ENCODE peak calls at places on chromosomes 16 and 17, in eight cellular contexts. M, Q, L, F, V, T, P and G are unnamed samples.

GRCh38 chr16:68298907-68299515 is 11.7 kb downstream of the SLC7A6OS start:
- DNase-seq in P (peak; percentile 62), V (no peak), F (no peak), Q (peak; percentile 74), L (no peak), M (no peak), T (peak; percentile 80), G (peak; percentile 78)

GRCh38 chr17:41678411-41678906 is 10.2 kb upstream of the EIF1 start:
- DNase-seq in F (no peak), V (no peak), L (no peak), M (peak; percentile 33), P (no peak), Q (peak; percentile 48), T (no peak), G (no peak)

GRCh38 chr17:35294756-35295155 is 51.9 kb downstream of the SLFN5 start:
- DNase-seq in P (no peak), L (no peak), M (no peak), V (no peak), T (no peak), F (no peak), Q (no peak), G (peak; percentile 38)

GRCh38 chr17:80778716-80779115 is 212.9 kb upstream of the CHMP6 start:
- DNase-seq in F (no peak), L (no peak), M (no peak), P (no peak), V (no peak), Q (no peak), T (no peak), G (no peak)

GRCh38 chr16:1793578-1794220 is at the start of gene IGFALS:
- DNase-seq in T (peak; percentile 17), Q (no peak), F (no peak), P (no peak), L (peak; percentile 35), V (no peak), M (no peak), G (no peak)

GRCh38 chr16:73214825-73215481 is 167.0 kb upstream of the ZFHX3 start:
- DNase-seq in F (no peak), P (no peak), T (no peak), L (no peak), V (no peak), Q (peak; percentile 34), M (no peak), G (peak; percentile 60)

GRCh38 chr17:47257651-47258339 is 4.2 kb downstream of the ITGB3 start:
- DNase-seq in T (no peak), M (no peak), P (no peak), L (no peak), Q (peak; percentile 62), F (no peak), V (no peak), G (peak; percentile 92)

GRCh38 chr17:67289174-67289876 is 44.3 kb upstream of the HELZ start:
- DNase-seq in M (peak; percentile 14), T (peak; percentile 91), P (no peak), L (peak; percentile 48), Q (peak; percentile 96), V (no peak), F (no peak), G (peak; percentile 58)

GRCh38 chr17:67490471-67490870 is 113.4 kb downstream of the PITPNC1 start:
- DNase-seq in V (no peak), Q (no peak), M (no peak), L (no peak), T (no peak), P (no peak), F (no peak), G (peak; percentile 19)

GRCh38 chr17:71548540-71549190 is 572.2 kb upstream of the SOX9 start:
- DNase-seq in L (no peak), V (no peak), M (no peak), F (no peak), P (no peak), Q (peak; percentile 0), T (no peak), G (peak; percentile 3)

GRCh38 chr17:42536372-42537155 is 523 bp downstream of the NAGLU start:
- DNase-seq in P (no peak), Q (peak; percentile 87), F (peak; percentile 53), L (peak; percentile 91), T (peak; percentile 93), M (peak; percentile 97), V (peak; percentile 66), G (peak; percentile 93)

GRCh38 chr17:63285566-63285965 is 160.5 kb downstream of the CYB561 start:
- DNase-seq in L (no peak), F (no peak), T (no peak), M (no peak), P (no peak), Q (no peak), V (no peak), G (no peak)

GRCh38 chr17:4327638-4328037 is 38.8 kb downstream of the UBE2G1 start:
- DNase-seq in L (no peak), P (peak; percentile 87), T (no peak), V (no peak), M (no peak), F (no peak), Q (peak; percentile 33), G (peak; percentile 91)

GRCh38 chr16:2214721-2214970 is at the start of gene PGP:
- DNase-seq in M (no peak), T (no peak), L (no peak), F (no peak), P (no peak), Q (no peak), V (no peak), G (no peak)

GRCh38 chr16:67664258-67664657 is 2.3 kb downstream of the ENKD1 start:
- DNase-seq in P (no peak), T (no peak), L (no peak), V (no peak), Q (no peak), M (no peak), F (no peak), G (no peak)

GRCh38 chr16:11208916-11209665 is 46.9 kb downstream of the SOCS1 start:
- DNase-seq in M (no peak), V (no peak), Q (peak; percentile 44), P (peak; percentile 49), L (no peak), T (no peak), F (no peak), G (no peak)

GRCh38 chr17:79800325-79801155 is 3.7 kb upstream of the CBX8 start:
- DNase-seq in M (peak; percentile 79), V (peak; percentile 36), Q (peak; percentile 54), P (no peak), T (no peak), F (no peak), L (peak; percentile 68), G (no peak)

GRCh38 chr16:25580071-25580470 is 111.7 kb upstream of the HS3ST4 start:
- DNase-seq in F (no peak), Q (no peak), L (no peak), T (no peak), M (no peak), V (no peak), P (no peak), G (no peak)

GRCh38 chr16:85037050-85037410 is 9.4 kb downstream of the KIAA0513 start:
- DNase-seq in L (no peak), M (no peak), T (no peak), V (no peak), P (peak; percentile 50), F (no peak), Q (peak; percentile 63), G (peak; percentile 57)

GRCh38 chr17:49407981-49408501 is 6.6 kb downstream of the PHB1 start:
- DNase-seq in F (peak; percentile 80), M (peak; percentile 84), L (peak; percentile 92), V (peak; percentile 83), T (peak; percentile 81), Q (peak; percentile 62), P (no peak), G (peak; percentile 68)

GRCh38 chr17:34616148-34616547 is 36.8 kb downstream of the TMEM132E start:
- DNase-seq in M (no peak), F (no peak), Q (no peak), P (no peak), V (peak; percentile 38), T (no peak), L (no peak), G (no peak)

GRCh38 chr17:17729620-17730249 is 48.5 kb downstream of the RAI1 start:
- DNase-seq in Q (no peak), L (peak; percentile 61), T (no peak), P (no peak), M (peak; percentile 70), V (no peak), F (peak; percentile 39), G (no peak)

GRCh38 chr17:40937384-40937819 is at the start of gene KRT23:
- DNase-seq in V (no peak), P (no peak), Q (no peak), F (no peak), L (no peak), T (no peak), M (no peak), G (no peak)

GRCh38 chr16:4615389-4616046 is 830 bp upstream of the UBALD1 start:
- DNase-seq in L (peak; percentile 69), F (no peak), T (peak; percentile 56), P (no peak), Q (no peak), V (no peak), M (no peak), G (no peak)

GRCh38 chr16:55042556-55043432 is 112.1 kb downstream of the IRX5 start:
- DNase-seq in V (no peak), F (no peak), P (no peak), T (no peak), M (no peak), L (no peak), Q (no peak), G (no peak)

GRCh38 chr17:48468299-48468698 is 38.3 kb upstream of the SKAP1 start:
- DNase-seq in P (no peak), T (no peak), L (no peak), Q (no peak), F (no peak), M (peak; percentile 88), V (no peak), G (no peak)

GRCh38 chr16:65655802-65656201 is 533.9 kb upstream of the CDH11 start:
- DNase-seq in L (no peak), V (no peak), T (no peak), Q (no peak), F (no peak), P (no peak), M (no peak), G (no peak)

GRCh38 chr17:14303343-14304221 is 2.7 kb downstream of the HS3ST3B1 start:
- DNase-seq in L (no peak), M (no peak), T (peak; percentile 45), Q (no peak), V (no peak), F (peak; percentile 27), P (no peak), G (peak; percentile 41)

GRCh38 chr17:17048106-17048505 is 5.8 kb downstream of the MPRIP start:
- DNase-seq in V (no peak), T (no peak), M (no peak), L (no peak), Q (no peak), F (no peak), P (no peak), G (no peak)

GRCh38 chr17:6365187-6365943 is 69.6 kb downstream of the AIPL1 start:
- DNase-seq in Q (peak; percentile 24), L (no peak), M (no peak), T (no peak), V (no peak), P (peak; percentile 66), F (no peak), G (no peak)

GRCh38 chr17:42067371-42068180 is 17.2 kb upstream of the C17orf113 start:
- DNase-seq in L (peak; percentile 83), Q (peak; percentile 53), T (peak; percentile 77), P (no peak), V (no peak), F (peak; percentile 66), M (peak; percentile 79), G (peak; percentile 66)

GRCh38 chr16:22694887-22695382 is 119.0 kb upstream of the HS3ST2 start:
- DNase-seq in V (no peak), F (no peak), L (no peak), P (no peak), M (no peak), Q (peak; percentile 54), T (no peak), G (peak; percentile 99)

GRCh38 chr17:51672058-51672457 is 411.7 kb downstream of the UTP18 start:
- DNase-seq in F (no peak), T (no peak), P (no peak), M (no peak), V (no peak), L (no peak), Q (no peak), G (no peak)

GRCh38 chr16:85463672-85464071 is 149.4 kb upstream of the GSE1 start:
- DNase-seq in V (no peak), P (no peak), T (no peak), M (peak; percentile 23), Q (no peak), F (no peak), L (no peak), G (no peak)